ENCODE peak calls at places on chromosome 20, in five cellular contexts. One of them, this sample, is unnamed.

GRCh38 chr20:61599061-61599930 is 347.2 kb downstream of the CDH4 start:
- DNase-seq in thoracic aorta: no peak
- DNase-seq in uterus: no peak
- DNase-seq in mammary epithelial cell: no peak
- DNase-seq in endodermal cell: peak; percentile 80
- DNase-seq in this sample: no peak

GRCh38 chr20:64033981-64034493 is 1.9 kb upstream of the C20orf204 start:
- DNase-seq in thoracic aorta: no peak
- DNase-seq in uterus: no peak
- DNase-seq in mammary epithelial cell: no peak
- DNase-seq in endodermal cell: no peak
- DNase-seq in this sample: peak; percentile 16

GRCh38 chr20:14986026-14986655 is 648.7 kb upstream of the FLRT3 start:
- DNase-seq in thoracic aorta: no peak
- DNase-seq in uterus: peak; percentile 42
- DNase-seq in mammary epithelial cell: peak; percentile 32
- DNase-seq in endodermal cell: no peak
- DNase-seq in this sample: peak; percentile 59

GRCh38 chr20:42125426-42125825 is 507.2 kb upstream of the CHD6 start:
- DNase-seq in thoracic aorta: no peak
- DNase-seq in uterus: no peak
- DNase-seq in mammary epithelial cell: no peak
- DNase-seq in endodermal cell: no peak
- DNase-seq in this sample: no peak

GRCh38 chr20:25079171-25079570 is 2.8 kb downstream of the VSX1 start:
- DNase-seq in thoracic aorta: no peak
- DNase-seq in uterus: no peak
- DNase-seq in mammary epithelial cell: no peak
- DNase-seq in endodermal cell: no peak
- DNase-seq in this sample: no peak

GRCh38 chr20:44959082-44959895 is 908 bp downstream of the TOMM34 start:
- DNase-seq in thoracic aorta: peak; percentile 30
- DNase-seq in uterus: no peak
- DNase-seq in mammary epithelial cell: peak; percentile 86
- DNase-seq in endodermal cell: peak; percentile 67
- DNase-seq in this sample: peak; percentile 79

GRCh38 chr20:49579874-49580817 is 12.2 kb upstream of the PTGIS start:
- DNase-seq in thoracic aorta: no peak
- DNase-seq in uterus: peak; percentile 77
- DNase-seq in mammary epithelial cell: no peak
- DNase-seq in endodermal cell: no peak
- DNase-seq in this sample: peak; percentile 69

GRCh38 chr20:4942336-4942735 is 59.0 kb downstream of the SLC23A2 start:
- DNase-seq in thoracic aorta: no peak
- DNase-seq in uterus: no peak
- DNase-seq in mammary epithelial cell: no peak
- DNase-seq in endodermal cell: no peak
- DNase-seq in this sample: peak; percentile 65

GRCh38 chr20:8388146-8388545 is 256.1 kb downstream of the PLCB1 start:
- DNase-seq in thoracic aorta: no peak
- DNase-seq in uterus: no peak
- DNase-seq in mammary epithelial cell: peak; percentile 53
- DNase-seq in endodermal cell: no peak
- DNase-seq in this sample: peak; percentile 70

GRCh38 chr20:40536866-40537265 is 152.2 kb downstream of the MAFB start:
- DNase-seq in thoracic aorta: no peak
- DNase-seq in uterus: no peak
- DNase-seq in mammary epithelial cell: peak; percentile 7
- DNase-seq in endodermal cell: no peak
- DNase-seq in this sample: no peak

GRCh38 chr20:10558635-10559187 is 115.1 kb downstream of the JAG1 start:
- DNase-seq in thoracic aorta: no peak
- DNase-seq in uterus: no peak
- DNase-seq in mammary epithelial cell: peak; percentile 97
- DNase-seq in endodermal cell: no peak
- DNase-seq in this sample: peak; percentile 94

GRCh38 chr20:43859994-43860393 is 54.7 kb upstream of the TOX2 start:
- DNase-seq in thoracic aorta: no peak
- DNase-seq in uterus: no peak
- DNase-seq in mammary epithelial cell: no peak
- DNase-seq in endodermal cell: no peak
- DNase-seq in this sample: no peak

GRCh38 chr20:14055127-14055742 is 59.9 kb downstream of the MACROD2 start:
- DNase-seq in thoracic aorta: no peak
- DNase-seq in uterus: peak; percentile 27
- DNase-seq in mammary epithelial cell: peak; percentile 48
- DNase-seq in endodermal cell: no peak
- DNase-seq in this sample: peak; percentile 74

GRCh38 chr20:33014336-33015113 is 7.0 kb downstream of the BPIFB2 start:
- DNase-seq in thoracic aorta: no peak
- DNase-seq in uterus: no peak
- DNase-seq in mammary epithelial cell: no peak
- DNase-seq in endodermal cell: peak; percentile 97
- DNase-seq in this sample: no peak

GRCh38 chr20:58236612-58237317 is 8.3 kb upstream of the ANKRD60 start:
- DNase-seq in thoracic aorta: peak; percentile 26
- DNase-seq in uterus: peak; percentile 50
- DNase-seq in mammary epithelial cell: peak; percentile 58
- DNase-seq in endodermal cell: peak; percentile 94
- DNase-seq in this sample: peak; percentile 62
- H3K27me3 ChIP-seq in thoracic aorta: no peaks in the 10 kb centered on the region
- H3K27me3 ChIP-seq in uterus: no peaks in the 10 kb centered on the region
- H3K27me3 ChIP-seq in mammary epithelial cell: no peaks in the 10 kb centered on the region
- H3K27me3 ChIP-seq in endodermal cell: peaks cover 5% of the 10 kb centered on the region
- H3K27me3 ChIP-seq in this sample: no peaks in the 10 kb centered on the region

GRCh38 chr20:53735536-53736050 is 142.0 kb upstream of the ZNF217 start:
- DNase-seq in thoracic aorta: no peak
- DNase-seq in uterus: no peak
- DNase-seq in mammary epithelial cell: peak; percentile 94
- DNase-seq in endodermal cell: no peak
- DNase-seq in this sample: peak; percentile 99

GRCh38 chr20:53738039-53738944 is 144.7 kb upstream of the ZNF217 start:
- DNase-seq in thoracic aorta: no peak
- DNase-seq in uterus: peak; percentile 70
- DNase-seq in mammary epithelial cell: peak; percentile 78
- DNase-seq in endodermal cell: peak; percentile 92
- DNase-seq in this sample: peak; percentile 90

GRCh38 chr20:53737404-53738038 is 143.9 kb upstream of the ZNF217 start:
- DNase-seq in thoracic aorta: no peak
- DNase-seq in uterus: no peak
- DNase-seq in mammary epithelial cell: peak; percentile 5
- DNase-seq in endodermal cell: no peak
- DNase-seq in this sample: no peak

GRCh38 chr20:53736757-53737403 is 143.2 kb upstream of the ZNF217 start:
- DNase-seq in thoracic aorta: no peak
- DNase-seq in uterus: no peak
- DNase-seq in mammary epithelial cell: peak; percentile 57
- DNase-seq in endodermal cell: no peak
- DNase-seq in this sample: no peak

DNA sequence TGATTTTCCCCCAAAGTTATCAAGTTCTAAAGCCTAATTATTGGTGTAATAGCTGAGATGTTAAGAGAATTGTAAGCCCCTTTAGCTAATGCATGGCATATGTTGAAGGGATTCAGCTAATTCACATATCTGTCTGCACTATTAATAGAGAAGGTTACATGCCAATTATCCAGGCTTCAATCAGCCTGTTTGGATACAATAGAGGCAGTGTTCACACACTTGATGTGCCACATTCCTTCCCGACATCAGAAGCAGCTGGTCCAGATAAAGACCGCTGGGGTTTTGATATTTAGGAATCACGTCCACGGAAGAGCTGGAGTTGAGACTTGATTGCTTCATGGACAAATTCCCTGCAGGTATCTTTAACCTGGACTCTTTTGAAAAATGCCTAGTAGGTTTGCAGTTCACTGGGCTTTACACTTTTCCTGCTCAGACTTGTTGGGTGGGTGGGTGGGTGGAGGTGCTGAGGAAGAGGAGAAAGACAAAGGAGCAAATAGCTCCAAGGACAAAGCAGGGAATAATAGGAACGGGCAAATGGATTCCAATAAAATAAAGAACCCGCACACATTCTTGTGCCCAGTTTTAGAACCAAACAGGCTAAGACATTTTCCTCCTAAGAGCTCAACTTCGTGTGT is 142.6 kb upstream of the ZNF217 start:
- DNase-seq in thoracic aorta: no peak
- DNase-seq in uterus: no peak
- DNase-seq in mammary epithelial cell: peak; percentile 56
- DNase-seq in endodermal cell: no peak
- DNase-seq in this sample: no peak
- H3K4me1 ChIP-seq in thoracic aorta: peaks cover 6% of the 10 kb centered on the region
- H3K4me1 ChIP-seq in uterus: no peaks in the 10 kb centered on the region
- H3K4me1 ChIP-seq in mammary epithelial cell: peaks cover 29% of the 10 kb centered on the region
- H3K4me1 ChIP-seq in endodermal cell: peaks cover 29% of the 10 kb centered on the region
- H3K4me1 ChIP-seq in this sample: peaks cover 22% of the 10 kb centered on the region

GRCh38 chr20:1241456-1241855 is 15.6 kb downstream of the RAD21L1 start:
- DNase-seq in thoracic aorta: no peak
- DNase-seq in uterus: no peak
- DNase-seq in mammary epithelial cell: no peak
- DNase-seq in endodermal cell: no peak
- DNase-seq in this sample: no peak
- H3K27me3 ChIP-seq in thoracic aorta: no peaks in the 10 kb centered on the region
- H3K27me3 ChIP-seq in uterus: no peaks in the 10 kb centered on the region
- H3K27me3 ChIP-seq in mammary epithelial cell: peaks cover 12% of the 10 kb centered on the region
- H3K27me3 ChIP-seq in endodermal cell: no peaks in the 10 kb centered on the region
- H3K27me3 ChIP-seq in this sample: no peaks in the 10 kb centered on the region

GRCh38 chr20:46607191-46607848 is 43.9 kb downstream of the SLC13A3 start:
- DNase-seq in thoracic aorta: no peak
- DNase-seq in uterus: no peak
- DNase-seq in mammary epithelial cell: no peak
- DNase-seq in endodermal cell: no peak
- DNase-seq in this sample: no peak

GRCh38 chr20:46607849-46608497 is 43.3 kb downstream of the SLC13A3 start:
- DNase-seq in thoracic aorta: no peak
- DNase-seq in uterus: no peak
- DNase-seq in mammary epithelial cell: no peak
- DNase-seq in endodermal cell: no peak
- DNase-seq in this sample: no peak

GRCh38 chr20:46610145-46610544 is 41.1 kb downstream of the SLC13A3 start:
- DNase-seq in thoracic aorta: no peak
- DNase-seq in uterus: no peak
- DNase-seq in mammary epithelial cell: no peak
- DNase-seq in endodermal cell: no peak
- DNase-seq in this sample: no peak

GRCh38 chr20:46606817-46607190 is 44.5 kb downstream of the SLC13A3 start:
- DNase-seq in thoracic aorta: no peak
- DNase-seq in uterus: no peak
- DNase-seq in mammary epithelial cell: no peak
- DNase-seq in endodermal cell: no peak
- DNase-seq in this sample: no peak

GRCh38 chr20:46609043-46609442 is 42.2 kb downstream of the SLC13A3 start:
- DNase-seq in thoracic aorta: no peak
- DNase-seq in uterus: no peak
- DNase-seq in mammary epithelial cell: no peak
- DNase-seq in endodermal cell: no peak
- DNase-seq in this sample: no peak
- H3K4me1 ChIP-seq in thoracic aorta: no peaks in the 10 kb centered on the region
- H3K4me1 ChIP-seq in uterus: no peaks in the 10 kb centered on the region
- H3K4me1 ChIP-seq in mammary epithelial cell: no peaks in the 10 kb centered on the region
- H3K4me1 ChIP-seq in endodermal cell: peaks cover 6% of the 10 kb centered on the region
- H3K4me1 ChIP-seq in this sample: no peaks in the 10 kb centered on the region

DNA sequence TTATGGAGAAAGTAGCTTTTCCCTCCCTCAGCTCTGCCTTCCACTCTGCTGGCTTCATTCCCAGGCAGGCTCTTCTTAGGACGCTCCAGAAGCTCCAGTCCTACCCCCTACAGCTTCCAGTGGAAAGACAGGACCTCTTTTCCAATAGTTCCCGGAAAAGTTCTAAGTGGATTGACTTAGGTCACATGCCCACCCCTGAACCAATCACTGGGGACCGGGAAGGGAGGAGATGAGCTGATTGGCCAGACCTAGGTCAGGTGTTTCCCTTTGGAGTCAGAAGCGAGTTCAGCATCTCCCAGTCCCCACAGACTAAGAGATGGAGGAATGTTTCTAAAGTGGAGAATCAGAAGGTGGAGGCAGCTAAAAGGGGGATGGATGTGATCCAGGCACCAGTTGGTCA is 62.9 kb upstream of the KCNG1 start:
- DNase-seq in thoracic aorta: no peak
- DNase-seq in uterus: no peak
- DNase-seq in mammary epithelial cell: no peak
- DNase-seq in endodermal cell: peak; percentile 45
- DNase-seq in this sample: no peak
- H3K27me3 ChIP-seq in thoracic aorta: no peaks in the 10 kb centered on the region
- H3K27me3 ChIP-seq in uterus: no peaks in the 10 kb centered on the region
- H3K27me3 ChIP-seq in mammary epithelial cell: peaks cover 2% of the 10 kb centered on the region
- H3K27me3 ChIP-seq in endodermal cell: no peaks in the 10 kb centered on the region
- H3K27me3 ChIP-seq in this sample: peaks cover 21% of the 10 kb centered on the region

DNA sequence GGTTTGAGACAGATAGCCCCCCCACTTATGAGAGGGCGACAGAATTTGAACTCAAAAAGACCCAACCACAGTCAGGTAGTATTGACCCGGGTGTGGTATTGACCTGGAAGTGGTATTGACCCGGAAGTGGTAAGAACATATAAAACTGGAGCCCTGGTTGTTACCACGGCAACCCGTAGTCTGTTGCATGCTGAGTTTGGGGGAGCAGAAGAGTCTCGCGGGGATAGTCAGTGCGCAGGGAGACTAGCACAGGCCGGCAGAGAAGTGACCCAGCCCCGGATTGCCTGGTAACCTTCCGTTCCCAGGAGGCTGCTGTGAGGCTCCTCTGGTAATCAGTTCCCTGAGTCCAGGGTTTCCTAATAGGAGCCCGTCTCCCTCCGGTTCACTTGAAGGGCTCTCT is 96.2 kb downstream of the SNX5 start:
- DNase-seq in thoracic aorta: no peak
- DNase-seq in uterus: no peak
- DNase-seq in mammary epithelial cell: no peak
- DNase-seq in endodermal cell: peak; percentile 63
- DNase-seq in this sample: no peak
- H3K4me1 ChIP-seq in thoracic aorta: peaks cover 37% of the 10 kb centered on the region
- H3K4me1 ChIP-seq in uterus: peaks cover 9% of the 10 kb centered on the region
- H3K4me1 ChIP-seq in mammary epithelial cell: peaks cover 20% of the 10 kb centered on the region
- H3K4me1 ChIP-seq in endodermal cell: peaks cover 5% of the 10 kb centered on the region
- H3K4me1 ChIP-seq in this sample: peaks cover 26% of the 10 kb centered on the region

GRCh38 chr20:31860431-31861345 is 9.6 kb downstream of the DUSP15 start:
- DNase-seq in thoracic aorta: no peak
- DNase-seq in uterus: peak; percentile 13
- DNase-seq in mammary epithelial cell: peak; percentile 40
- DNase-seq in endodermal cell: peak; percentile 84
- DNase-seq in this sample: no peak
- H3K27me3 ChIP-seq in thoracic aorta: no peaks in the 10 kb centered on the region
- H3K27me3 ChIP-seq in uterus: no peaks in the 10 kb centered on the region
- H3K27me3 ChIP-seq in mammary epithelial cell: no peaks in the 10 kb centered on the region
- H3K27me3 ChIP-seq in endodermal cell: no peaks in the 10 kb centered on the region
- H3K27me3 ChIP-seq in this sample: peaks cover 57% of the 10 kb centered on the region